ENCODE peak calls at places on chromosomes 16 and 17, in eight cellular contexts. E, P, M, N, A, B, O and T are unnamed samples.
A peak's percentile ranks its signal among the peaks of the same experiment; 100 is the strongest.

GRCh38 chr17:80277751-80278671 is 17.4 kb downstream of the RNF213 start:
- DNase-seq in E (no peak), P (no peak), M (no peak), N (no peak), A (no peak), B (no peak), O (no peak), T (no peak)

GRCh38 chr16:24836836-24837235 is 8.9 kb upstream of the SLC5A11 start:
- DNase-seq in E (no peak), P (no peak), M (no peak), N (no peak), A (no peak), B (no peak), O (no peak), T (no peak)

GRCh38 chr16:89300311-89300975 is 82.9 kb downstream of the ZNF778 start:
- DNase-seq in E (no peak), P (no peak), M (no peak), N (no peak), A (no peak), B (no peak), O (no peak), T (no peak)

GRCh38 chr17:17749921-17750320 is 68.7 kb downstream of the RAI1 start:
- DNase-seq in E (peak; percentile 42), P (peak; percentile 90), M (peak; percentile 70), N (peak; percentile 42), A (peak; percentile 56), B (peak; percentile 86), O (no peak), T (peak; percentile 96)

GRCh38 chr16:66521951-66522771 is 27.8 kb downstream of the TK2 start:
- DNase-seq in E (peak; percentile 90), P (no peak), M (peak; percentile 21), N (peak; percentile 95), A (peak; percentile 75), B (peak; percentile 14), O (peak; percentile 96), T (no peak)

GRCh38 chr17:35088647-35088910 is 25.1 kb upstream of the RFFL start:
- DNase-seq in E (peak; percentile 42), P (peak; percentile 41), M (no peak), N (no peak), A (no peak), B (peak; percentile 56), O (no peak), T (no peak)

GRCh38 chr17:28941251-28941650 is 10.1 kb downstream of the PHF12 start:
- DNase-seq in E (no peak), P (no peak), M (no peak), N (no peak), A (no peak), B (no peak), O (no peak), T (no peak)

GRCh38 chr16:66516808-66517585 is 32.9 kb downstream of the TK2 start:
- DNase-seq in E (peak; percentile 94), P (peak; percentile 18), M (peak; percentile 94), N (peak; percentile 95), A (peak; percentile 89), B (peak; percentile 95), O (peak; percentile 99), T (no peak)

GRCh38 chr17:13594310-13594709 is 7.4 kb downstream of the HS3ST3A1 start:
- DNase-seq in E (no peak), P (no peak), M (no peak), N (no peak), A (peak; percentile 38), B (no peak), O (no peak), T (peak; percentile 20)

GRCh38 chr17:42518046-42518754 is 17.8 kb upstream of the NAGLU start:
- DNase-seq in E (peak; percentile 79), P (no peak), M (peak; percentile 84), N (peak; percentile 89), A (peak; percentile 96), B (no peak), O (no peak), T (no peak)

GRCh38 chr16:31507929-31508705 is at the start of gene RUSF1:
- DNase-seq in E (peak; percentile 75), P (peak; percentile 97), M (peak; percentile 95), N (peak; percentile 71), A (peak; percentile 95), B (peak; percentile 83), O (peak; percentile 91), T (peak; percentile 96)

GRCh38 chr16:23435500-23435899 is 17.5 kb downstream of the COG7 start:
- DNase-seq in E (peak; percentile 49), P (peak; percentile 79), M (peak; percentile 71), N (peak; percentile 72), A (peak; percentile 69), B (peak; percentile 78), O (peak; percentile 79), T (peak; percentile 85)

GRCh38 chr16:85363881-85364280 is 249.2 kb upstream of the GSE1 start:
- DNase-seq in E (no peak), P (no peak), M (no peak), N (no peak), A (peak; percentile 74), B (no peak), O (no peak), T (no peak)

GRCh38 chr17:82301916-82302497 is 15.4 kb downstream of the CD7 start:
- DNase-seq in E (no peak), P (no peak), M (no peak), N (no peak), A (no peak), B (no peak), O (no peak), T (no peak)

GRCh38 chr16:88816736-88817535 is 5.2 kb upstream of the APRT start:
- DNase-seq in E (no peak), P (no peak), M (no peak), N (no peak), A (no peak), B (no peak), O (no peak), T (no peak)

GRCh38 chr17:61200349-61200735 is 199.3 kb upstream of the TBX2 start:
- DNase-seq in E (no peak), P (no peak), M (no peak), N (peak; percentile 20), A (no peak), B (no peak), O (no peak), T (no peak)

GRCh38 chr17:81322271-81323082 is 27.4 kb upstream of the SLC38A10 start:
- DNase-seq in E (peak; percentile 70), P (no peak), M (no peak), N (peak; percentile 36), A (peak; percentile 51), B (peak; percentile 68), O (peak; percentile 41), T (peak; percentile 69)

GRCh38 chr16:12661656-12662172 is 142.0 kb downstream of the CPPED1 start:
- DNase-seq in E (peak; percentile 6), P (peak; percentile 93), M (peak; percentile 76), N (peak; percentile 48), A (peak; percentile 44), B (peak; percentile 65), O (peak; percentile 34), T (peak; percentile 90)

GRCh38 chr17:17062356-17062755 is 20.1 kb downstream of the MPRIP start:
- DNase-seq in E (no peak), P (no peak), M (no peak), N (no peak), A (no peak), B (no peak), O (no peak), T (no peak)

GRCh38 chr17:40612510-40613244 is 34.9 kb downstream of the SMARCE1 start:
- DNase-seq in E (no peak), P (no peak), M (no peak), N (peak; percentile 8), A (peak; percentile 12), B (no peak), O (no peak), T (no peak)

DNA sequence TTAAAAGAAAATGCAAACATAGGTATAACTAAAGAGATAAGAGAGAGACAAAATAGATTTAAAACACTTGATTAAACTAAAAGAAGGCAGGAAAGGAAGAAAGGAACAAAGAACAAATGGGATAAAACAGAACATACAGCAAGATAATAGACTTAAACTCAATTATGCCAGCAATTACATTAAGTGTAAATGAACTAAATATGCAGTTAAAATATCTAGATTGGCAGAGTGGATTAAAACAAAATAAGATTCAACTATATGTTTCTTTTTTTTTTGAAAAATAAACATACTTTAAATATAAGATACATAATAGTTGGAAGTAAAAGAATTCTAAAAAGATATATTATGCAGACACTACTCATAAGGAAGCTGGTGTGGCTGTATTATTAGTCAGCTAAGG is 9.7 kb upstream of the CFAP20 start:
- DNase-seq in E (no peak), P (no peak), M (no peak), N (no peak), A (no peak), B (no peak), O (no peak), T (no peak)
- TF ChIP-seq EZH2phosphoT487 in E (no peak), P (no peak), M (no peak), N (no peak), A (no peak), B (no peak), O (no peak), T (no peak)

DNA sequence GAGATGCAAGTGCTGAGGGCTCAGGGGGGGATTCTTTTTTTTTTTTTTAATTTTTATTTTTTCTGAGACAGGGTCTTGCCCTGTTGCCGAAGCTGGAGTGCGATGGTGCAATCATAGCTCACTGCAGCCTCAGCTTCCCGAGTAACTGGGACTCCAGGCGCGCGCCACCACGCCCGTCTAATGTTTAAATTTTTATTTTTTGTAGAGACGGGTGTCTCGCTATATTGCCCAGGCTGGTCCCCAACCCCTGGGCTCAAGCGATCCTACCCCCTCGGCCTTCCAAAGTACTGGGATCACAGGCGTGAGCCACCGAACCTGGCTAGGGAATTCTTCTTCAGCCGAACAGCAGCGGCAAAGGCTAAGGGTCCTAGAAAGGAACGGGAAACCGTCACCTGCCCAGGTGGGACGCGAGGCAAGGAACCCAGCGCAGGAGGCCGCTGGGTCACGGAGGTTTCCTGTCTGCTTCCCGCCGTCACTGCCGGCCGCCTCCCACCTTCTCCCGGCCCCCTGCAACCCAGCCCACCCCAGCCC is 13.3 kb upstream of the OR1F1 start:
- DNase-seq in E (no peak), P (no peak), M (no peak), N (no peak), A (no peak), B (no peak), O (no peak), T (peak; percentile 56)
- H3K4me2 ChIP-seq in E (peak overlapping the region; percentile 61), P (peak overlapping the region; percentile 59), M (peak overlapping the region; percentile 68), N (peak overlapping the region; percentile 85), A (no peak overlapping the region), B (peak overlapping the region; percentile 72), O (peak overlapping the region; percentile 82), T (peak overlapping the region; percentile 84)

GRCh38 chr16:50301626-50302471 is 35.5 kb downstream of the ADCY7 start:
- DNase-seq in E (no peak), P (no peak), M (peak; percentile 45), N (no peak), A (peak; percentile 96), B (no peak), O (no peak), T (no peak)
- TF ChIP-seq EZH2phosphoT487 in E (no peak), P (no peak), M (no peak), N (no peak), A (no peak), B (no peak), O (no peak), T (no peak)

GRCh38 chr16:2874584-2875362 is 8.2 kb upstream of the FLYWCH2 start:
- DNase-seq in E (peak; percentile 67), P (peak; percentile 85), M (peak; percentile 87), N (peak; percentile 71), A (peak; percentile 86), B (peak; percentile 79), O (peak; percentile 82), T (peak; percentile 84)
- H3K4me2 ChIP-seq in E (peak overlapping the region; percentile 76), P (no peak overlapping the region), M (peak overlapping the region; percentile 16), N (peak overlapping the region; percentile 16), A (no peak overlapping the region), B (no peak overlapping the region), O (peak overlapping the region; percentile 28), T (peak overlapping the region; percentile 69)

GRCh38 chr16:69270395-69270794 is 40.8 kb upstream of the VPS4A start:
- DNase-seq in E (no peak), P (no peak), M (no peak), N (no peak), A (no peak), B (no peak), O (no peak), T (no peak)
- TF ChIP-seq EZH2phosphoT487 in E (no peak), P (no peak), M (no peak), N (no peak), A (no peak), B (no peak), O (no peak), T (no peak)